ENCODE peak calls at places on chromosomes 11 and 22, in ten cellular contexts. V is stomach; X is CD8-positive, alpha-beta T cell; L is CD8-positive, alpha-beta memory T cell; J is brain microvascular endothelial cell; C is WERI-Rb-1; P is coronary artery; K is cardiac muscle cell; H is left ventricle myocardium inferior; Z is right lobe of liver. R is an unnamed sample.

GRCh38 chr11:61763930-61764605 is 11.6 kb downstream of the MYRF start:
- DNase-seq in C (no peak), P (no peak), X (no peak), Z (no peak), L (no peak), V (no peak), J (no peak), H (no peak), K (no peak), R (no peak)

GRCh38 chr11:100861221-100861620 is 174.1 kb downstream of the ARHGAP42 start:
- DNase-seq in J (no peak), X (no peak), H (no peak), K (no peak), Z (no peak), C (no peak), P (no peak), L (no peak), V (peak; percentile 91), R (no peak)

GRCh38 chr11:102345923-102346322 is 1.1 kb upstream of the BIRC2 start:
- DNase-seq in L (peak; percentile 32), C (no peak), H (no peak), P (no peak), Z (no peak), X (no peak), J (peak; percentile 67), V (no peak), K (peak; percentile 24), R (no peak)

GRCh38 chr11:112899235-112899634 is 62.0 kb upstream of the NCAM1 start:
- DNase-seq in X (no peak), C (no peak), P (no peak), V (no peak), L (no peak), J (no peak), Z (no peak), H (no peak), K (no peak), R (no peak)

GRCh38 chr11:71489311-71490043 is 36.5 kb downstream of the NADSYN1 start:
- DNase-seq in Z (peak; percentile 59), K (peak; percentile 47), J (peak; percentile 72), V (peak; percentile 21), X (no peak), H (no peak), L (no peak), C (no peak), P (no peak), R (no peak)

GRCh38 chr22:46848227-46848626 is 85.8 kb downstream of the TBC1D22A start:
- DNase-seq in V (no peak), C (no peak), H (no peak), K (no peak), J (peak; percentile 20), P (no peak), Z (no peak), X (no peak), L (no peak), R (no peak)

GRCh38 chr11:37984991-37985390 is 1387.0 kb upstream of the RAG2 start:
- DNase-seq in Z (no peak), J (no peak), C (no peak), V (no peak), H (no peak), P (no peak), K (peak; percentile 58), L (no peak), X (no peak), R (no peak)

GRCh38 chr11:77137421-77137820 is 9.4 kb downstream of the MYO7A start:
- DNase-seq in L (no peak), J (no peak), C (no peak), Z (no peak), P (no peak), V (no peak), K (no peak), X (no peak), H (no peak), R (no peak)

GRCh38 chr11:96014234-96014633 is 90.3 kb upstream of the MTMR2 start:
- DNase-seq in X (no peak), P (no peak), Z (no peak), K (peak; percentile 59), H (no peak), L (peak; percentile 75), C (no peak), J (peak; percentile 81), V (no peak), R (peak; percentile 10)

GRCh38 chr11:33135216-33135615 is 26.1 kb downstream of the CSTF3 start:
- DNase-seq in J (peak; percentile 55), P (no peak), C (no peak), X (no peak), H (no peak), K (peak; percentile 81), V (no peak), Z (no peak), L (no peak), R (no peak)

GRCh38 chr11:110362916-110363574 is 66.6 kb upstream of the RDX start:
- DNase-seq in L (no peak), H (no peak), X (no peak), C (no peak), K (peak; percentile 30), Z (peak; percentile 54), J (peak; percentile 3), P (no peak), V (peak; percentile 39), R (no peak)

DNA sequence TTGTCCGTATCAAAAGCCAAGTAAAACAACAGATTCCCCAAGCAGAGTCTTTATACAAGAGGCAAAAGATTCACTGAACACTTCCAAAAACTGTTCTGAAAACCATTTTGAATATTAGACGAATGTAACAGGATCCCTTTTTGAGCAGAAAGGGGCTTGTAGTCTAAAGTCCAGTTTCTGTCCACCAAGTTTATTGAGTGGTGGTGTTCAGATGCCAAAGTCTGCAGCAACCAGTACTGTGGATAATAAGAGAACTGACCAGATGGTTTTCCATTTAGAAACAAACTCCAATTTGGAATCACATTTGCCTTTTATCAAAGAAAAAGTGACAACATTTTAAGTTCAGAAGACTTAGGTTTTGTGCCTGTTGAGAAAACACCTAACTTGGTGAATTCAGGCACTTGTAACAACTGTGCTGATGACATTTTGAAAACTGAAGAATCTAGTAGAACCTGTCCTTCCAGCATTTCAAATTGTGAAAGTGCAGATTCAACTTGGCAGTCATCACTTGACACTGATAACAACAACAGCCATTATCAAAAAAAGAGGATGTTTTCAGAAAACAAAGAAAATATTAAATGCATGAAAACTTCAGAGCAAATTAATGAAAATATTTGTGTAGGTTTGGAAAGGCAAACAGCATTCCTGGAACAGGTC is 217.1 kb downstream of the CSNK2A3 start:
- DNase-seq in J (no peak), C (no peak), P (no peak), H (no peak), V (no peak), Z (no peak), L (no peak), K (no peak), X (no peak), R (no peak)
- H3K27ac ChIP-seq in J (no peak overlapping the region), C (no peak overlapping the region), P (no peak overlapping the region), H (no peak overlapping the region), V (no peak overlapping the region), Z (no peak overlapping the region), L (no peak overlapping the region), K (no peak overlapping the region), X (no peak overlapping the region), R (no peak overlapping the region)

GRCh38 chr11:63769719-63770443 is 1.3 kb upstream of the ZFTA start:
- DNase-seq in K (no peak), Z (peak; percentile 19), V (no peak), L (no peak), P (peak; percentile 73), X (no peak), C (no peak), H (no peak), J (no peak), R (no peak)
- H3K4me3 ChIP-seq in K (peak overlapping the region; percentile 85), Z (peak overlapping the region; percentile 64), V (peak overlapping the region; percentile 83), L (no peak overlapping the region), P (peak overlapping the region; percentile 86), X (peak overlapping the region; percentile 57), C (peak overlapping the region; percentile 60), H (peak overlapping the region; percentile 95), J (peak overlapping the region; percentile 72), R (peak overlapping the region; percentile 60)

DNA sequence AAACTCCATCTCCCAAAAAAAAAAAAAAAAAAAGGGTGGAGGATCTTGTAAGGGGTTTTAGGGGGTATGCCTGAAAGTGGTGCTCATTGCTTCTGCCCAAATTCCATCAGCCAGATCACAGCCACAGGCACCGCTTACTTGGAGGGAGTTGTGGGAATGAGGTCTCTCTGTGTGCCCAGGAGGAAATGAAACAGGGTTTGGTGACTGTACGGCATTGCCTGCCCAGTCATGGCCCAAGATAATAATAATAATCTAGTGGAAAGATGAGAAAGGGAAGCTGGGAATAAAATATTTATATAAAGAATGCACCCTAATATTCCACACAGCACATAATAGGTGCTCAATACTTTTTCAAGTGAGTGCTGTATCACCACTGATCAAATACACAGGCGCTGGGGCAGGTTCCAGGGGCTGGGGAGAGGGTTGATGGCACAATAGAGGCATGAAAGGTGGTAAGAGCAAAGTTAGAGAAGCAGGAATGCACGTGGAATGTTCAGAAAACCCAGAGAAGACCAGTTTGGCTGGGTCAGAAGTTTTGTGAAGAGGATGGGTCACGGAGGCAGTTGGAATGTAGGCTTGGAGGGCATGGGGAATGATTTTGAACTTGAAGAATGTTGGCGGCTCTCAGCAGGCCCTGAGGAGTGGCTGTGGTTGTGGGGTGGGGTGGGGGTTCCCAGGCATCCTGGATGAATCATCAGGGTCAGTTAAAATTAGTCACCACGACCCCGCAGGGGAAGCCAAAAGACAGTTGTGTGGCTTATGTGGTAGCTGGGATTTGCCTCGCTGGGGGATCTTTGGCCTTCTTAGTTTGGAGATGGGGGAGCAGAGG is 12.5 kb upstream of the MB start:
- DNase-seq in K (peak; percentile 98), H (no peak), L (no peak), C (no peak), X (no peak), Z (peak; percentile 42), P (peak; percentile 94), V (peak; percentile 50), J (peak; percentile 97), R (no peak)
- H3K27ac ChIP-seq in K (no peak overlapping the region), H (peak overlapping the region; percentile 59), L (no peak overlapping the region), C (no peak overlapping the region), X (no peak overlapping the region), Z (no peak overlapping the region), P (peak overlapping the region; percentile 69), V (peak overlapping the region; percentile 95), J (peak overlapping the region; percentile 93), R (no peak overlapping the region)

GRCh38 chr22:42296883-42297282 is 26.4 kb upstream of the TCF20 start:
- DNase-seq in H (no peak), X (no peak), L (no peak), P (no peak), C (no peak), J (no peak), K (no peak), V (no peak), Z (no peak), R (no peak)

GRCh38 chr22:42299586-42300285 is 29.3 kb upstream of the TCF20 start:
- DNase-seq in H (peak; percentile 48), K (peak; percentile 16), X (no peak), L (peak; percentile 52), C (peak; percentile 47), V (peak; percentile 34), Z (no peak), J (no peak), P (no peak), R (peak; percentile 55)

GRCh38 chr22:42298746-42299145 is 28.3 kb upstream of the TCF20 start:
- DNase-seq in C (no peak), Z (no peak), J (no peak), V (no peak), L (no peak), K (no peak), H (no peak), X (no peak), P (no peak), R (no peak)

GRCh38 chr22:42296381-42296853 is 26.0 kb upstream of the TCF20 start:
- DNase-seq in J (no peak), C (no peak), V (peak; percentile 30), L (peak; percentile 38), H (peak; percentile 51), X (no peak), P (no peak), K (no peak), Z (no peak), R (no peak)

GRCh38 chr22:42297778-42298177 is 27.3 kb upstream of the TCF20 start:
- DNase-seq in J (no peak), P (no peak), L (no peak), V (no peak), Z (no peak), X (no peak), K (no peak), H (no peak), C (no peak), R (no peak)
- H3K4me3 ChIP-seq in J (no peak overlapping the region), P (no peak overlapping the region), L (no peak overlapping the region), V (no peak overlapping the region), Z (no peak overlapping the region), X (no peak overlapping the region), K (no peak overlapping the region), H (no peak overlapping the region), C (no peak overlapping the region), R (no peak overlapping the region)

R was measured in effector memory CD4-positive, alpha-beta T cell.